ENCODE peak calls at places on chromosomes 2 and 18, in six cellular contexts. E is KBM-7, K is HEK293T, C is GF-D8, Y is foreskin keratinocyte, B is cardiac fibroblast. R is an unnamed sample.

GRCh38 chr2:106261871-106262321 is 67.8 kb upstream of the UXS1 start:
- DNase-seq in Y (no peak), K (no peak), B (no peak), E (no peak), C (no peak), R (no peak)

GRCh38 chr2:230134496-230135073 is 65.9 kb upstream of the SLC16A14 start:
- DNase-seq in K (no peak), B (peak), E (peak), C (peak), Y (peak), R (no peak)

GRCh38 chr2:188512456-188512855 is 220.8 kb downstream of the GULP1 start:
- DNase-seq in B (peak), Y (peak), C (peak), K (peak), E (peak), R (no peak)

GRCh38 chr2:52537588-52537987 is 1230.0 kb upstream of the CHAC2 start:
- DNase-seq in C (no peak), K (no peak), Y (no peak), E (no peak), B (no peak), R (no peak)

GRCh38 chr2:56199492-56199891 is 15.7 kb downstream of the CCDC85A start:
- DNase-seq in B (peak), Y (peak), E (no peak), C (no peak), K (no peak), R (no peak)

GRCh38 chr18:5152335-5153020 is 44.6 kb downstream of the AKAIN1 start:
- DNase-seq in Y (no peak), K (no peak), B (no peak), E (no peak), C (no peak), R (no peak)

GRCh38 chr18:62741118-62741566 is 25.8 kb downstream of the PHLPP1 start:
- DNase-seq in Y (peak), B (peak), C (peak), K (peak), E (peak), R (no peak)

GRCh38 chr2:88099798-88100488 is 27.9 kb downstream of the FABP1 start:
- DNase-seq in Y (peak), C (no peak), E (peak), B (peak), K (peak), R (no peak)

GRCh38 chr2:60551241-60552095 is 2.0 kb downstream of the BCL11A start:
- DNase-seq in K (peak), E (peak), C (peak), Y (peak), B (peak), R (peak)

GRCh38 chr2:137947714-137948336 is 16.4 kb upstream of the HNMT start:
- DNase-seq in Y (peak), C (peak), E (peak), B (peak), K (peak), R (no peak)

GRCh38 chr2:98634406-98635092 is 26.2 kb downstream of the UNC50 start:
- DNase-seq in C (no peak), B (no peak), E (peak), K (peak), Y (peak), R (no peak)

GRCh38 chr2:132568679-132569078 is 101.3 kb downstream of the LYPD1 start:
- DNase-seq in Y (no peak), K (no peak), E (no peak), B (no peak), C (no peak), R (no peak)

GRCh38 chr2:200878289-200878688 is 10.6 kb downstream of the PPIL3 start:
- DNase-seq in C (no peak), K (no peak), E (no peak), Y (no peak), B (no peak), R (no peak)

GRCh38 chr2:21052044-21052443 is 8.2 kb upstream of the APOB start:
- DNase-seq in K (no peak), Y (no peak), C (no peak), E (no peak), B (no peak), R (no peak)

GRCh38 chr2:62475172-62476011 is 30.6 kb downstream of the TMEM17 start:
- DNase-seq in C (no peak), E (peak), B (peak), K (no peak), Y (peak), R (no peak)

GRCh38 chr2:38315707-38316333 is 61.3 kb downstream of the ATL2 start:
- DNase-seq in B (peak), Y (peak), E (peak), C (no peak), K (peak), R (peak)

GRCh38 chr2:219636144-219636915 is 8.9 kb downstream of the SLC4A3 start:
- DNase-seq in B (no peak), C (no peak), Y (no peak), K (no peak), E (no peak), R (no peak)

GRCh38 chr2:7010376-7010775 is 93.2 kb downstream of the RNF144A start:
- DNase-seq in B (peak), C (no peak), K (no peak), E (no peak), Y (peak), R (no peak)

GRCh38 chr2:239193426-239193825 is 207.4 kb downstream of the HDAC4 start:
- DNase-seq in Y (no peak), K (no peak), E (no peak), C (no peak), B (no peak), R (peak)

GRCh38 chr2:3037196-3038194 is 340.1 kb downstream of the EIPR1 start:
- DNase-seq in C (no peak), B (no peak), E (no peak), K (no peak), Y (peak), R (no peak)

GRCh38 chr2:54555318-54555837 is 99.3 kb downstream of the SPTBN1 start:
- DNase-seq in K (no peak), E (no peak), C (no peak), Y (no peak), B (peak), R (no peak)

GRCh38 chr18:50642439-50642838 is 82.6 kb downstream of the MAPK4 start:
- DNase-seq in E (no peak), K (no peak), Y (no peak), C (no peak), B (no peak), R (no peak)

GRCh38 chr18:49697757-49698595 is 115.4 kb downstream of the ACAA2 start:
- DNase-seq in Y (peak), K (no peak), B (peak), C (no peak), E (no peak), R (no peak)

GRCh38 chr2:216520156-216520555 is 21.5 kb downstream of the RPL37A start:
- DNase-seq in C (no peak), Y (no peak), K (no peak), E (no peak), B (peak), R (no peak)

GRCh38 chr2:43841949-43842865 is 3.4 kb downstream of the ABCG8 start:
- DNase-seq in K (peak), B (no peak), C (no peak), E (no peak), Y (no peak), R (no peak)

GRCh38 chr18:58321986-58322385 is 278.0 kb downstream of the NEDD4L start:
- DNase-seq in E (peak), B (peak), K (peak), C (no peak), Y (peak), R (peak)

GRCh38 chr2:43139996-43140621 is 86.3 kb downstream of the ZFP36L2 start:
- DNase-seq in Y (no peak), C (no peak), K (no peak), B (peak), E (no peak), R (peak)

GRCh38 chr2:65922794-65923193 is 490.4 kb upstream of the SPRED2 start:
- DNase-seq in Y (peak), B (peak), K (no peak), C (peak), E (peak), R (peak)

GRCh38 chr2:15561574-15562344 is 625 bp upstream of the NBAS start:
- DNase-seq in C (peak), B (peak), K (peak), E (peak), Y (peak), R (no peak)

R was measured in mucosa of descending colon.